ENCODE peak calls at places on chromosomes 6 and 20, in four cellular contexts. G is gastrocnemius medialis, S is breast epithelium, V is ovary. M is an unnamed sample.

GRCh38 chr20:41344938-41345728 is 4.5 kb downstream of the LPIN3 start:
- DNase-seq in S (no peak), V (no peak), G (no peak), M (no peak)

GRCh38 chr6:114194362-114195343 is 148.2 kb downstream of the HS3ST5 start:
- DNase-seq in V (no peak), G (peak), S (no peak), M (no peak)

GRCh38 chr6:46993846-46994245 is 48.3 kb downstream of the ADGRF1 start:
- DNase-seq in S (no peak), G (no peak), V (no peak), M (no peak)

GRCh38 chr6:83008631-83009030 is 57.0 kb downstream of the UBE3D start:
- DNase-seq in G (no peak), V (no peak), S (no peak), M (no peak)

GRCh38 chr6:158323561-158323958 is 11.3 kb downstream of the TULP4 start:
- DNase-seq in S (no peak), G (no peak), V (no peak), M (no peak)

GRCh38 chr6:41353333-41353732 is 17.9 kb downstream of the NCR2 start:
- DNase-seq in G (no peak), S (peak), V (no peak), M (no peak)

GRCh38 chr20:10985536-10985935 is 311.7 kb upstream of the JAG1 start:
- DNase-seq in V (no peak), G (no peak), S (no peak), M (no peak)

GRCh38 chr6:54868556-54868955 is 22.0 kb downstream of the FAM83B start:
- DNase-seq in V (no peak), G (no peak), S (no peak), M (no peak)

GRCh38 chr20:17969884-17970409 is 1.1 kb downstream of the MGME1 start:
- DNase-seq in S (peak), V (no peak), G (no peak), M (no peak)

GRCh38 chr6:7920425-7920824 is 9.8 kb upstream of the TXNDC5 start:
- DNase-seq in G (no peak), V (no peak), S (no peak), M (no peak)

GRCh38 chr20:63333241-63333836 is 27.8 kb downstream of the CHRNA4 start:
- DNase-seq in S (no peak), V (no peak), G (no peak), M (no peak)

GRCh38 chr6:16729183-16729696 is 32.0 kb downstream of the ATXN1 start:
- DNase-seq in G (no peak), V (no peak), S (no peak), M (no peak)

GRCh38 chr20:50471231-50471630 is 39.0 kb upstream of the PTPN1 start:
- DNase-seq in G (no peak), V (no peak), S (no peak), M (no peak)

GRCh38 chr20:44051661-44052000 is 135.4 kb downstream of the JPH2 start:
- DNase-seq in G (no peak), S (peak), V (no peak), M (no peak)

GRCh38 chr6:131946404-131946991 is 4.7 kb downstream of the CCN2 start:
- DNase-seq in G (no peak), S (no peak), V (no peak), M (no peak)

GRCh38 chr20:62835931-62836861 is 19.3 kb downstream of the COL9A3 start:
- DNase-seq in V (peak), G (no peak), S (no peak), M (no peak)

GRCh38 chr6:74091133-74091793 is 395.3 kb downstream of the CD109 start:
- DNase-seq in G (no peak), S (no peak), V (no peak), M (no peak)

GRCh38 chr6:45970326-45970725 is 45.3 kb downstream of the CLIC5 start:
- DNase-seq in V (no peak), G (no peak), S (no peak), M (no peak)

GRCh38 chr6:125871365-125871764 is 80.6 kb downstream of the NCOA7 start:
- DNase-seq in S (peak), G (no peak), V (no peak), M (no peak)

GRCh38 chr6:107652526-107653182 is 162.7 kb downstream of the SOBP start:
- DNase-seq in S (no peak), V (no peak), G (peak), M (no peak)

GRCh38 chr6:106889692-106890091 is 84.8 kb downstream of the CD24 start:
- DNase-seq in S (no peak), V (no peak), G (no peak), M (no peak)

GRCh38 chr6:41430875-41431274 is 95.5 kb downstream of the NCR2 start:
- DNase-seq in S (no peak), V (no peak), G (peak), M (no peak)

GRCh38 chr6:137867685-137868509 is 838 bp downstream of the TNFAIP3 start:
- DNase-seq in V (peak), S (no peak), G (no peak), M (no peak)

GRCh38 chr6:85129881-85130280 is 320.0 kb upstream of the NT5E start:
- DNase-seq in G (no peak), V (no peak), S (no peak), M (no peak)

GRCh38 chr6:48962041-48962440 is 501.0 kb downstream of the MMUT start:
- DNase-seq in G (no peak), V (no peak), S (no peak), M (no peak)

GRCh38 chr6:53646606-53647005 is 18.9 kb downstream of the KLHL31 start:
- DNase-seq in S (no peak), G (no peak), V (no peak), M (no peak)

GRCh38 chr6:132961610-132962009 is 147.2 kb downstream of the RPS12 start:
- DNase-seq in G (no peak), S (no peak), V (no peak), M (no peak)

GRCh38 chr6:2684059-2684749 is 66.5 kb downstream of the MYLK4 start:
- DNase-seq in S (no peak), G (no peak), V (no peak), M (no peak)

GRCh38 chr20:59945731-59946130 is 5.5 kb downstream of the FAM217B start:
- DNase-seq in G (no peak), S (no peak), V (no peak), M (no peak)

GRCh38 chr6:101597711-101598110 is 204.2 kb downstream of the GRIK2 start:
- DNase-seq in V (no peak), G (no peak), S (no peak), M (no peak)

GRCh38 chr6:30352550-30352949 is 7.6 kb downstream of the RPP21 start:
- DNase-seq in V (no peak), G (no peak), S (no peak), M (no peak)

GRCh38 chr20:12053348-12053747 is 135.7 kb downstream of the BTBD3 start:
- DNase-seq in S (no peak), V (no peak), G (no peak), M (no peak)

GRCh38 chr6:142008016-142008735 is 124.5 kb upstream of the GJE1 start:
- DNase-seq in V (no peak), G (no peak), S (no peak), M (no peak)

GRCh38 chr6:41439524-41440418 is 104.4 kb downstream of the NCR2 start:
- DNase-seq in S (no peak), V (no peak), G (no peak), M (no peak)

GRCh38 chr6:154653385-154653784 is 79.8 kb upstream of the SCAF8 start:
- DNase-seq in S (no peak), V (no peak), G (no peak), M (no peak)

GRCh38 chr6:79066828-79067227 is 11.2 kb downstream of the PHIP start:
- DNase-seq in S (no peak), G (no peak), V (no peak), M (no peak)

GRCh38 chr20:48633620-48634257 is 194.1 kb downstream of the PREX1 start:
- DNase-seq in V (no peak), G (no peak), S (no peak), M (no peak)

GRCh38 chr6:28895131-28895812 is 28.5 kb downstream of the TRIM27 start:
- DNase-seq in S (peak), V (peak), G (peak), M (peak)
- TF ChIP-seq POLR2A in S (peak), V (peak), G (peak), M (peak)

DNA sequence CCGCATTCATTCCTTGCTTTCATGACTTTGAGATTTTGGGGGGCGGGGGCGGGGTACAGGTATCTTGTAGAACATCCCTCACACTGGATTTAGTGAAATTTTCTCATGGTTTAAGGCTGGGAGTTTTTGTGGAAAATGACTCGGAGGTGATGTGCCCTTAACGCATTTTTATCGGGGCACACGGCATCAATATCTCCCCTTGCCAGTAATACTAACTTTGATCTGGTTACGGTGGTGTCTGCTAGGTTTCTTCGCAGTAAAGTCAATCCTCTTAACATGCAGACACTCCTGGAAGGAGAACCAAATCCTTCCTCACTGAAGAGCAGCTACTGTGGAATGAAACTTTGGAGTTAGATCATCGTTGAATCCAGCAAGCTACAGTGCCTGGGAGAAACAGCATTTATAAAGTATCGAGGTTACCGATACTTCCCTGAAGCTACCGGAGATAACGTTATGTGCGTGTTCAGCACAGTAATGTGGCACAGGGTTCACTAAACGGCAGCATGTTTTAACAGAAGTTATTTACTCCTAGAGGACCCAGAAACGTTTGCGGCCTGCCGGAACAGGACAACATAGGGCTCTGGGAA is 1.2 kb upstream of the DYNLRB1 start:
- DNase-seq in S (no peak), G (no peak), V (no peak), M (no peak)
- TF ChIP-seq POLR2A in S (no peak), G (no peak), V (no peak), M (no peak)

DNA sequence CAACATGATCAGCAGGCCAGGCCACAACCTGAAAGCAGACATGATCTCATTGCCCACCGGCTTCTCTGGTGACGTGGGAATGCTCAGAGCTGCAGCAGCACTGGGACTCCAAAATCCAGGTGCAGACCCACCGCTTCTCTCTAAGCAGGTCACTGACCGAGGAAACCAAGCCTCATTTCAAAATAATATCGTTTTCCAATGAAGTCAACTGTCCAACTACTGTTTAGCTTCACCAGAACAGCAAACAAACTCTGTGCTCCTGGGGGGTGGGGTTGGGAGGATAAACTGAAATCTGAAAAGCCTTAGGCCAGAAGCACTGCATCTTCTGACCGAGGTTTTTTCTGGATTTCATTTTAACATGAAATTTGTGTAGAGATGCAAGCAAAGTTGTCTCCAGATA is at the start of gene GPLD1:
- DNase-seq in V (no peak), G (no peak), S (no peak), M (no peak)
- TF ChIP-seq POLR2A in V (no peak), G (no peak), S (no peak), M (no peak)

GRCh38 chr20:16423311-16424212 is 149.7 kb downstream of the KIF16B start:
- DNase-seq in G (no peak), S (no peak), V (no peak), M (no peak)

GRCh38 chr20:16424780-16425179 is 148.5 kb downstream of the KIF16B start:
- DNase-seq in V (no peak), G (no peak), S (no peak), M (no peak)

GRCh38 chr20:16428112-16428511 is 145.1 kb downstream of the KIF16B start:
- DNase-seq in S (no peak), G (no peak), V (no peak), M (no peak)
- TF ChIP-seq POLR2A in S (no peak), G (no peak), V (no peak), M (no peak)

M was measured in esophagus squamous epithelium.